ENCODE peak calls at places on chromosomes 16 and 17, in six cellular contexts. J is transverse colon, W is nephron progenitor cell, Z is upper lobe of right lung, K is ovary, S is PC-9. O is an unnamed sample.

GRCh38 chr16:87648236-87648635 is 45.9 kb downstream of the JPH3 start:
- DNase-seq in J (no peak), W (no peak), Z (no peak), K (no peak), S (no peak), O (no peak)

GRCh38 chr16:85878875-85879274 is 20.1 kb upstream of the IRF8 start:
- DNase-seq in J (no peak), W (no peak), Z (no peak), K (no peak), S (peak), O (peak)

GRCh38 chr16:56121156-56121500 is 70.2 kb upstream of the GNAO1 start:
- DNase-seq in J (no peak), W (no peak), Z (no peak), K (no peak), S (no peak), O (no peak)

GRCh38 chr17:9192010-9192409 is 170.7 kb downstream of the NTN1 start:
- DNase-seq in J (no peak), W (no peak), Z (no peak), K (no peak), S (no peak), O (no peak)

GRCh38 chr17:27038676-27039075 is 255.2 kb upstream of the WSB1 start:
- DNase-seq in J (no peak), W (no peak), Z (no peak), K (no peak), S (no peak), O (no peak)

GRCh38 chr16:17565605-17566004 is 94.8 kb upstream of the XYLT1 start:
- DNase-seq in J (no peak), W (no peak), Z (no peak), K (no peak), S (no peak), O (no peak)

GRCh38 chr16:78264642-78265041 is 165.2 kb downstream of the WWOX start:
- DNase-seq in J (no peak), W (no peak), Z (no peak), K (no peak), S (no peak), O (no peak)

GRCh38 chr17:21689604-21690003 is 2.7 kb upstream of the KCNJ18 start:
- DNase-seq in J (no peak), W (no peak), Z (no peak), K (peak), S (peak), O (peak)

GRCh38 chr17:5473906-5474305 is 5.1 kb upstream of the DHX33 start:
- DNase-seq in J (no peak), W (no peak), Z (no peak), K (no peak), S (no peak), O (no peak)

GRCh38 chr16:13923703-13924298 is 3.8 kb downstream of the ERCC4 start:
- DNase-seq in J (no peak), W (no peak), Z (no peak), K (no peak), S (peak), O (no peak)

GRCh38 chr16:23206986-23207385 is 24.4 kb downstream of the SCNN1G start:
- DNase-seq in J (no peak), W (no peak), Z (no peak), K (no peak), S (no peak), O (peak)

GRCh38 chr16:47734987-47735594 is 274.0 kb downstream of the PHKB start:
- DNase-seq in J (peak), W (no peak), Z (peak), K (no peak), S (no peak), O (no peak)

GRCh38 chr16:49687603-49688002 is 168.3 kb downstream of the ZNF423 start:
- DNase-seq in J (no peak), W (no peak), Z (no peak), K (no peak), S (no peak), O (no peak)

GRCh38 chr16:75114946-75115825 is 1.4 kb downstream of the LDHD start:
- DNase-seq in J (no peak), W (no peak), Z (peak), K (peak), S (no peak), O (no peak)

GRCh38 chr16:51762081-51762995 is 611.3 kb upstream of the SALL1 start:
- DNase-seq in J (peak), W (peak), Z (peak), K (peak), S (no peak), O (peak)

GRCh38 chr17:71519285-71519684 is 601.5 kb upstream of the SOX9 start:
- DNase-seq in J (no peak), W (no peak), Z (no peak), K (no peak), S (peak), O (no peak)

GRCh38 chr16:46972429-46972970 is 974 bp downstream of the DNAJA2 start:
- DNase-seq in J (no peak), W (no peak), Z (no peak), K (no peak), S (peak), O (no peak)

GRCh38 chr16:50261707-50262235 is 4.6 kb upstream of the ADCY7 start:
- DNase-seq in J (no peak), W (no peak), Z (peak), K (no peak), S (no peak), O (no peak)

GRCh38 chr16:3713587-3714242 is 3.6 kb downstream of the TRAP1 start:
- DNase-seq in J (no peak), W (no peak), Z (no peak), K (no peak), S (no peak), O (no peak)

GRCh38 chr17:69523252-69523861 is 108.9 kb downstream of the MAP2K6 start:
- DNase-seq in J (no peak), W (peak), Z (no peak), K (no peak), S (no peak), O (peak)

GRCh38 chr17:69528035-69528434 is 113.5 kb downstream of the MAP2K6 start:
- DNase-seq in J (no peak), W (no peak), Z (no peak), K (no peak), S (no peak), O (no peak)

GRCh38 chr17:69518951-69519350 is 104.5 kb downstream of the MAP2K6 start:
- DNase-seq in J (no peak), W (no peak), Z (no peak), K (no peak), S (no peak), O (no peak)

GRCh38 chr17:69525920-69526841 is 111.7 kb downstream of the MAP2K6 start:
- DNase-seq in J (peak), W (peak), Z (no peak), K (no peak), S (peak), O (peak)

GRCh38 chr17:69524854-69525253 is 110.4 kb downstream of the MAP2K6 start:
- DNase-seq in J (no peak), W (no peak), Z (no peak), K (no peak), S (no peak), O (no peak)
- TF ChIP-seq CTCF in J (no peak), W (no peak), Z (no peak), K (no peak), S (no peak), O (no peak)

GRCh38 chr16:1217526-1217925 is 7.5 kb downstream of the TPSG1 start:
- DNase-seq in J (no peak), W (no peak), Z (no peak), K (no peak), S (peak), O (no peak)
- TF ChIP-seq CTCF in J (no peak), W (no peak), Z (no peak), K (no peak), S (no peak), O (no peak)

GRCh38 chr17:48456584-48456983 is 26.6 kb upstream of the SKAP1 start:
- DNase-seq in J (no peak), W (no peak), Z (no peak), K (no peak), S (peak), O (no peak)
- TF ChIP-seq CTCF in J (no peak), W (no peak), Z (no peak), K (no peak), S (no peak), O (no peak)

GRCh38 chr17:64039106-64039400 is 18.6 kb upstream of the ICAM2 start:
- DNase-seq in J (no peak), W (no peak), Z (no peak), K (no peak), S (no peak), O (no peak)

GRCh38 chr17:64038331-64039105 is 18.1 kb upstream of the ICAM2 start:
- DNase-seq in J (no peak), W (no peak), Z (no peak), K (no peak), S (no peak), O (no peak)

GRCh38 chr17:64037802-64038201 is 17.4 kb upstream of the ICAM2 start:
- DNase-seq in J (no peak), W (no peak), Z (no peak), K (no peak), S (no peak), O (no peak)

GRCh38 chr17:64037180-64037579 is 16.7 kb upstream of the ICAM2 start:
- DNase-seq in J (no peak), W (no peak), Z (peak), K (no peak), S (no peak), O (no peak)

DNA sequence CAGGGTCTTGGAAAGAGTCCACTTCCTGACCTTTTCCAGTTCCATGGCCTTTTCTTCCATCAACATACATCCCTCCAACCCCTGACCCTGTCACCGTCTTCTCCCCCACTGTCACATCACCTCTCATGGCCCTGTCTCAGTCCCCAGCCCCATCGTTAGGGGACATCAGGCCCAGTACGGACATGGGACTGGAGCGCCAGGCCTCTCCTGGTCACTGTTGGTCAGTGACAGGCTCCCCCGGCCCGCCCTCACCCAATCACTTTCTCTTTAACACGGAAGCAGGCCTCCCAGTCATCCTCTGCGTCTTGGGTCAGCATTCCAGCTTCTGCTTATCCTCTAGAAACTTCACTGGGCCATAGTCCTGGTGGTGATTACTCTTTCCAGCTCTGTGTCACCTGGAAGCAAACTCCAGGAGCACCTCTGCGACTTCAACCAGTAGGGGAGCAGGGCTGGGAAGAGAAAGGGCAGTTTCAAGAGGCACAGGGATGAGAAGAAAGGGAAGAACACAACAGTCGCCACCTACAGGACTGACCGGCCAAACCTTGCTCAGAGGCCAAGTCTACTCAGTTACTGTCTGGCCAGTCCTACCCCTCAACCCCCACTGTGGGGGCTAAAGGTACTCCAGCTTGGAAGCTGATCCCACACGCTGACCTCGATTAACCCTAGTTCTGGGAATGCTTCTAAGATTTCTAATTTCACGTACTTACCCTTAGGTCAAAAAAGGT is 15.9 kb upstream of the ICAM2 start:
- DNase-seq in J (no peak), W (no peak), Z (no peak), K (no peak), S (no peak), O (no peak)
- TF ChIP-seq CTCF in J (no peak), W (no peak), Z (no peak), K (no peak), S (peak), O (no peak)

GRCh38 chr17:63398680-63399079 is 47.4 kb downstream of the CYB561 start:
- DNase-seq in J (no peak), W (no peak), Z (no peak), K (no peak), S (no peak), O (no peak)

GRCh38 chr17:63399856-63400255 is 46.2 kb downstream of the CYB561 start:
- DNase-seq in J (peak), W (no peak), Z (no peak), K (peak), S (no peak), O (no peak)

GRCh38 chr17:63402808-63403207 is 43.3 kb downstream of the CYB561 start:
- DNase-seq in J (no peak), W (no peak), Z (no peak), K (no peak), S (no peak), O (no peak)

GRCh38 chr17:63395075-63395815 is 50.9 kb downstream of the CYB561 start:
- DNase-seq in J (no peak), W (no peak), Z (no peak), K (no peak), S (no peak), O (no peak)

DNA sequence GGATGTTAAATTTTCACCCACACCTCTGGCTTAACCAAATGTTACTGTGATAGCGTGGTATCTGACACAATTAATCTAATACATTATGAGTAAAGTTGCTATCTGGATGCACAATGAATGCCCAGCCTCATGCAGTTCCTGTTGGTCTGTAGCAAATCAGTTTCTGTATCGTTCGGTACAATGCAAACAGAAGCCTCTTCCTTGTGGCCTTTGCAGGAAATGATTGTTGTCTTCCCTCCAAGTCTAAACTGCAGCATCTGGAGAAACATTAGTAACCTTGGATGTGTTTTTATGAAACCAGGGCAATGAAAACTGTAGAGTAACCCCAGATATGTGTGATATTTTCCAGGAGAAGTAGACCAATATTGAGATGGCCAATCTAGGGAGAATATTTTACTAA is 46.8 kb downstream of the CYB561 start:
- DNase-seq in J (no peak), W (no peak), Z (no peak), K (no peak), S (no peak), O (no peak)
- TF ChIP-seq CTCF in J (no peak), W (no peak), Z (no peak), K (no peak), S (no peak), O (no peak)

GRCh38 chr16:58499615-58500328 is at the start of gene NDRG4:
- DNase-seq in J (peak), W (peak), Z (no peak), K (no peak), S (peak), O (no peak)

GRCh38 chr16:58499092-58499511 is 841 bp upstream of the NDRG4 start:
- DNase-seq in J (no peak), W (no peak), Z (no peak), K (no peak), S (no peak), O (no peak)

GRCh38 chr16:58497468-58497867 is 2.5 kb upstream of the NDRG4 start:
- DNase-seq in J (no peak), W (no peak), Z (no peak), K (no peak), S (no peak), O (no peak)

GRCh38 chr16:58497935-58498334 is 2.0 kb upstream of the NDRG4 start:
- DNase-seq in J (no peak), W (no peak), Z (no peak), K (no peak), S (no peak), O (no peak)

GRCh38 chr16:58498341-58499091 is 1.4 kb upstream of the NDRG4 start:
- DNase-seq in J (no peak), W (no peak), Z (no peak), K (no peak), S (no peak), O (no peak)
- TF ChIP-seq CTCF in J (no peak), W (no peak), Z (no peak), K (no peak), S (no peak), O (no peak)

GRCh38 chr17:29256735-29257466 is 10.2 kb downstream of the CRYBA1 start:
- DNase-seq in J (no peak), W (no peak), Z (no peak), K (no peak), S (no peak), O (no peak)
- TF ChIP-seq CTCF in J (no peak), W (no peak), Z (no peak), K (no peak), S (no peak), O (no peak)